ENCODE peak calls at places on chromosomes 11 and 22, in nine cellular contexts. Z, J, W, S, Y, G, F, C and O are unnamed samples.

GRCh38 chr11:1830500-1831223 is 4.1 kb upstream of the SYT8 start:
- DNase-seq in Z (no peak), F (peak; percentile 5), G (peak; percentile 32), Y (no peak), C (no peak), W (no peak), J (peak; percentile 56), S (no peak), O (no peak)

GRCh38 chr11:33874910-33875490 is 16.9 kb downstream of the LMO2 start:
- DNase-seq in F (no peak), J (no peak), C (no peak), Z (no peak), G (no peak), W (no peak), S (no peak), Y (no peak), O (no peak)

GRCh38 chr11:46521947-46522681 is 71.7 kb downstream of the AMBRA1 start:
- DNase-seq in C (no peak), W (peak; percentile 20), G (no peak), J (no peak), F (peak; percentile 68), Y (no peak), S (no peak), Z (peak; percentile 39), O (peak; percentile 26)

GRCh38 chr11:69295995-69296889 is 2.3 kb downstream of the MYEOV start:
- DNase-seq in F (no peak), Y (no peak), G (peak; percentile 38), W (peak; percentile 92), Z (no peak), J (no peak), C (no peak), S (no peak), O (peak; percentile 37)

GRCh38 chr11:2992234-2992999 is at the start of gene NAP1L4:
- DNase-seq in J (peak; percentile 100), W (peak; percentile 96), Y (peak; percentile 94), C (peak; percentile 97), G (peak; percentile 97), F (peak; percentile 96), S (peak; percentile 95), Z (peak; percentile 95), O (peak; percentile 100)

GRCh38 chr11:111676878-111677585 is 74.8 kb downstream of the SIK2 start:
- DNase-seq in Y (no peak), J (no peak), G (no peak), Z (no peak), S (no peak), C (no peak), F (peak; percentile 11), W (no peak), O (peak; percentile 16)

GRCh38 chr11:69267395-69267805 is 26.6 kb upstream of the MYEOV start:
- DNase-seq in G (no peak), Y (no peak), C (no peak), F (no peak), J (no peak), Z (no peak), S (no peak), W (no peak), O (no peak)

GRCh38 chr11:118442903-118443589 is 6.8 kb downstream of the KMT2A start:
- DNase-seq in F (no peak), C (no peak), Z (no peak), S (no peak), G (no peak), J (no peak), Y (no peak), W (no peak), O (no peak)

GRCh38 chr11:28938091-28938490 is 829.9 kb downstream of the METTL15 start:
- DNase-seq in C (no peak), Y (no peak), J (no peak), F (no peak), S (no peak), G (no peak), W (no peak), Z (no peak), O (no peak)

GRCh38 chr22:49016909-49017768 is 810.5 kb downstream of the BRD1 start:
- DNase-seq in G (no peak), Y (no peak), J (peak; percentile 24), Z (no peak), C (no peak), S (no peak), F (no peak), W (no peak), O (no peak)

GRCh38 chr11:1005913-1006312 is 30.6 kb downstream of the MUC6 start:
- DNase-seq in C (peak; percentile 95), W (no peak), S (no peak), Z (no peak), J (peak; percentile 61), F (no peak), Y (no peak), G (peak; percentile 65), O (no peak)

GRCh38 chr22:43829448-43829821 is 17.3 kb upstream of the EFCAB6 start:
- DNase-seq in G (peak; percentile 42), S (no peak), W (no peak), Z (no peak), F (no peak), J (peak; percentile 50), Y (no peak), C (no peak), O (no peak)